ENCODE peak calls at places on chromosomes 6 and 20, in six cellular contexts. J is mesendoderm, F is H1, W is neuronal stem cell, O is trophoblast cell, Z is mesenchymal stem cell. T is an unnamed sample. For H3K36me3, the result is how much of the 10 kb centered on the place peaks cover.

GRCh38 chr6:16985484-16986284 is 116.2 kb upstream of the STMND1 start:
- DNase-seq in J (no peak), F (no peak), W (no peak), O (peak), Z (peak), T (peak)

GRCh38 chr6:165649701-165650137 is 13.3 kb downstream of the PDE10A start:
- DNase-seq in J (no peak), F (no peak), W (no peak), O (no peak), Z (peak), T (peak)

GRCh38 chr20:34445177-34446065 is 70.8 kb upstream of the DYNLRB1 start:
- DNase-seq in J (no peak), F (no peak), W (no peak), O (no peak), Z (no peak), T (no peak)

GRCh38 chr6:29723666-29724588 is 693 bp downstream of the HLA-F start:
- DNase-seq in J (peak), F (peak), W (no peak), O (peak), Z (no peak), T (no peak)

GRCh38 chr6:6610031-6610591 is 21.6 kb downstream of the LY86 start:
- DNase-seq in J (no peak), F (no peak), W (no peak), O (no peak), Z (no peak), T (no peak)

GRCh38 chr6:2381872-2382661 is 136.7 kb upstream of the GMDS start:
- DNase-seq in J (no peak), F (no peak), W (no peak), O (no peak), Z (no peak), T (no peak)

GRCh38 chr6:35601331-35602132 is 87.2 kb downstream of the FKBP5 start:
- DNase-seq in J (peak), F (no peak), W (no peak), O (peak), Z (peak), T (peak)

GRCh38 chr20:57473246-57474042 is 51.5 kb downstream of the CTCFL start:
- DNase-seq in J (no peak), F (no peak), W (no peak), O (peak), Z (no peak), T (no peak)

GRCh38 chr6:116931456-116931855 is 54.4 kb downstream of the RFX6 start:
- DNase-seq in J (no peak), F (no peak), W (no peak), O (no peak), Z (no peak), T (no peak)

GRCh38 chr20:3222635-3223600 is 13.6 kb downstream of the ITPA start:
- DNase-seq in J (no peak), F (no peak), W (no peak), O (no peak), Z (peak), T (no peak)

GRCh38 chr6:117138407-117138806 is 127.0 kb upstream of the VGLL2 start:
- DNase-seq in J (no peak), F (no peak), W (no peak), O (no peak), Z (no peak), T (no peak)

GRCh38 chr6:56450882-56451739 is 191.6 kb downstream of the DST start:
- DNase-seq in J (no peak), F (no peak), W (no peak), O (peak), Z (peak), T (peak)

GRCh38 chr6:144317736-144318135 is 32.6 kb downstream of the UTRN start:
- DNase-seq in J (no peak), F (no peak), W (no peak), O (no peak), Z (no peak), T (peak)

GRCh38 chr20:24658920-24659660 is 189.7 kb downstream of the SYNDIG1 start:
- DNase-seq in J (no peak), F (no peak), W (no peak), O (no peak), Z (no peak), T (no peak)

GRCh38 chr6:71043902-71044301 is 87.0 kb upstream of the B3GAT2 start:
- DNase-seq in J (peak), F (no peak), W (no peak), O (no peak), Z (peak), T (peak)

GRCh38 chr6:148771212-148771601 is 24.4 kb downstream of the UST start:
- DNase-seq in J (no peak), F (no peak), W (no peak), O (no peak), Z (no peak), T (no peak)

GRCh38 chr6:49462927-49463611 is at the start of the genes CENPQ and MMUT:
- DNase-seq in J (peak), F (peak), W (peak), O (peak), Z (peak), T (peak)
- H3K23ac ChIP-seq in J (no peak), F (no peak), W (no peak), O (no peak), Z (no peak), T (peak)

DNA sequence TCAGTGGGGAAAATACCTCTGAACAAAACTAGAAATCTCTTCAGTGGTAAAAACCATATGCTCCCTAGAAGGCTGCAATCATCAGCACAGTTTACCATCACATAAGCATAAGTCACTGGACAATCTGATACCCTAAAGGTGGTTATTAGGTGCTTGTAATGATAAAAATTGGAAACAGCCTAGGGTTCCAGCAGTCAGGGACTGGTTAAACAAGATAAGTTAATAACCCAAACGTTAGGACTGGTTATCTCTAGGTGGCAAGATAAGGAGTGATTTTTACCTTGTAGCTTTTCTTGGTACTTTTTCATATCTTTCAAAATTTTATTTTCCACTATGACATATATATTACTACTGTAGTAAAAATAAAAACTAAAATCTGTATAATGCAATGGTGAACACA is 11.0 kb downstream of the ECI2 start:
- DNase-seq in J (peak), F (no peak), W (no peak), O (no peak), Z (no peak), T (no peak)
- H3K36me3 ChIP-seq in J (under half), F (half or more), W (under half), O (under half), Z (half or more), T (under half)

GRCh38 chr6:133551436-133551835 is 310.3 kb downstream of the EYA4 start:
- DNase-seq in J (no peak), F (no peak), W (no peak), O (no peak), Z (no peak), T (peak)

GRCh38 chr6:133549252-133549925 is 308.2 kb downstream of the EYA4 start:
- DNase-seq in J (no peak), F (no peak), W (peak), O (no peak), Z (no peak), T (no peak)

GRCh38 chr6:133548409-133548808 is 307.3 kb downstream of the EYA4 start:
- DNase-seq in J (no peak), F (no peak), W (no peak), O (peak), Z (peak), T (peak)

GRCh38 chr6:133551847-133552331 is 310.7 kb downstream of the EYA4 start:
- DNase-seq in J (peak), F (no peak), W (no peak), O (peak), Z (peak), T (peak)

DNA sequence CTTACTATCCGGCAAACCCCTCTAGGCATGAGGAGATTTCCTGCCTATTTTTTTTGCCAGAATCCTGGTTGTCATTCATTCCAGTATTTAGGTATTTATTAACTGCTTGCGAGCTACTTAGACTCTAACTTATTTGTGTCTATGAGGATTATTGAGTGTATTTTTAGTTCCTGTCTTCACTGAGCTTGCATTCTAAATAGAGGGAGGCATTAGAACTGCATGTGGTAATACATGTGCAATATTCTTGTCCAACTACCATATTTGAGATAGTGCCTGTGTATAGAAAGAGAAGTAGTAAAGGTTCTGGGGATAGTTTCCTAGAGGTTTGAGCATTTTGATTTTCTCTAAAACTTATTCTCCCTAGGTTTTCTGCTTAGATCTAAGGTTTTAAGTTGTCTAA is 308.9 kb downstream of the EYA4 start:
- DNase-seq in J (no peak), F (no peak), W (no peak), O (no peak), Z (no peak), T (no peak)
- H3K4me2 ChIP-seq in J (no peak), F (no peak), W (peak), O (no peak), Z (no peak), T (no peak)

GRCh38 chr20:64269604-64270411 is 14.3 kb downstream of the PCMTD2 start:
- DNase-seq in J (no peak), F (no peak), W (no peak), O (no peak), Z (no peak), T (no peak)
- H3K23ac ChIP-seq in J (no peak), F (no peak), W (peak), O (no peak), Z (no peak), T (no peak)